ENCODE peak calls at places on chromosomes 12 and 14, in seven cellular contexts. One of them, this sample, is unnamed.

GRCh38 chr12:52125499-52125900 is 46.0 kb downstream of the SMIM41 start:
- DNase-seq in GF-D8: no peak
- DNase-seq in stimulated activated CD4-positive, alpha-beta T cell treated with anti-CD3 and anti-CD28 coated beads, Interleukin-4, amount 100 ng/mL, for 48 hours: no peak
- DNase-seq in retinal pigment epithelial cell: no peak
- DNase-seq in T-cell: no peak
- DNase-seq in globus pallidus: no peak
- DNase-seq in activated T-helper 1 cell treated with Interleukin-2 at 50 U/mL for 16 hours: no peak
- DNase-seq in this sample: no peak

GRCh38 chr12:7123806-7124519 is 4.7 kb downstream of the RBP5 start:
- DNase-seq in GF-D8: no peak
- DNase-seq in stimulated activated CD4-positive, alpha-beta T cell treated with anti-CD3 and anti-CD28 coated beads, Interleukin-4, amount 100 ng/mL, for 48 hours: no peak
- DNase-seq in retinal pigment epithelial cell: no peak
- DNase-seq in T-cell: no peak
- DNase-seq in globus pallidus: no peak
- DNase-seq in activated T-helper 1 cell treated with Interleukin-2 at 50 U/mL for 16 hours: no peak
- DNase-seq in this sample: no peak

GRCh38 chr14:90510208-90510607 is 113.4 kb downstream of the CALM1 start:
- DNase-seq in GF-D8: no peak
- DNase-seq in stimulated activated CD4-positive, alpha-beta T cell treated with anti-CD3 and anti-CD28 coated beads, Interleukin-4, amount 100 ng/mL, for 48 hours: no peak
- DNase-seq in retinal pigment epithelial cell: no peak
- DNase-seq in T-cell: no peak
- DNase-seq in globus pallidus: no peak
- DNase-seq in activated T-helper 1 cell treated with Interleukin-2 at 50 U/mL for 16 hours: no peak
- DNase-seq in this sample: no peak

GRCh38 chr14:86501611-86502010 is 971.7 kb downstream of the FLRT2 start:
- DNase-seq in GF-D8: no peak
- DNase-seq in stimulated activated CD4-positive, alpha-beta T cell treated with anti-CD3 and anti-CD28 coated beads, Interleukin-4, amount 100 ng/mL, for 48 hours: no peak
- DNase-seq in retinal pigment epithelial cell: no peak
- DNase-seq in T-cell: no peak
- DNase-seq in globus pallidus: no peak
- DNase-seq in activated T-helper 1 cell treated with Interleukin-2 at 50 U/mL for 16 hours: no peak
- DNase-seq in this sample: no peak

GRCh38 chr14:38469156-38469555 is 213.3 kb upstream of the CLEC14A start:
- DNase-seq in GF-D8: no peak
- DNase-seq in stimulated activated CD4-positive, alpha-beta T cell treated with anti-CD3 and anti-CD28 coated beads, Interleukin-4, amount 100 ng/mL, for 48 hours: no peak
- DNase-seq in retinal pigment epithelial cell: no peak
- DNase-seq in T-cell: no peak
- DNase-seq in globus pallidus: no peak
- DNase-seq in activated T-helper 1 cell treated with Interleukin-2 at 50 U/mL for 16 hours: no peak
- DNase-seq in this sample: no peak

GRCh38 chr12:30975581-30975980 is 49.0 kb downstream of the TSPAN11 start:
- DNase-seq in GF-D8: no peak
- DNase-seq in stimulated activated CD4-positive, alpha-beta T cell treated with anti-CD3 and anti-CD28 coated beads, Interleukin-4, amount 100 ng/mL, for 48 hours: no peak
- DNase-seq in retinal pigment epithelial cell: no peak
- DNase-seq in T-cell: no peak
- DNase-seq in globus pallidus: no peak
- DNase-seq in activated T-helper 1 cell treated with Interleukin-2 at 50 U/mL for 16 hours: no peak
- DNase-seq in this sample: no peak

GRCh38 chr14:24139272-24139934 is 2.0 kb downstream of the EMC9 start:
- DNase-seq in GF-D8: no peak
- DNase-seq in stimulated activated CD4-positive, alpha-beta T cell treated with anti-CD3 and anti-CD28 coated beads, Interleukin-4, amount 100 ng/mL, for 48 hours: no peak
- DNase-seq in retinal pigment epithelial cell: no peak
- DNase-seq in T-cell: no peak
- DNase-seq in globus pallidus: no peak
- DNase-seq in activated T-helper 1 cell treated with Interleukin-2 at 50 U/mL for 16 hours: no peak
- DNase-seq in this sample: no peak

GRCh38 chr12:130761537-130762318 is 45.6 kb upstream of the RIMBP2 start:
- DNase-seq in GF-D8: peak
- DNase-seq in stimulated activated CD4-positive, alpha-beta T cell treated with anti-CD3 and anti-CD28 coated beads, Interleukin-4, amount 100 ng/mL, for 48 hours: peak
- DNase-seq in retinal pigment epithelial cell: no peak
- DNase-seq in T-cell: peak
- DNase-seq in globus pallidus: peak
- DNase-seq in activated T-helper 1 cell treated with Interleukin-2 at 50 U/mL for 16 hours: peak
- DNase-seq in this sample: no peak

GRCh38 chr12:53453953-53454640 is 2.2 kb downstream of the PCBP2 start:
- DNase-seq in GF-D8: no peak
- DNase-seq in stimulated activated CD4-positive, alpha-beta T cell treated with anti-CD3 and anti-CD28 coated beads, Interleukin-4, amount 100 ng/mL, for 48 hours: no peak
- DNase-seq in retinal pigment epithelial cell: no peak
- DNase-seq in T-cell: no peak
- DNase-seq in globus pallidus: no peak
- DNase-seq in activated T-helper 1 cell treated with Interleukin-2 at 50 U/mL for 16 hours: no peak
- DNase-seq in this sample: no peak

GRCh38 chr14:75426332-75427125 is 1.3 kb upstream of the JDP2 start:
- DNase-seq in GF-D8: no peak
- DNase-seq in stimulated activated CD4-positive, alpha-beta T cell treated with anti-CD3 and anti-CD28 coated beads, Interleukin-4, amount 100 ng/mL, for 48 hours: no peak
- DNase-seq in retinal pigment epithelial cell: no peak
- DNase-seq in T-cell: no peak
- DNase-seq in globus pallidus: no peak
- DNase-seq in activated T-helper 1 cell treated with Interleukin-2 at 50 U/mL for 16 hours: no peak
- DNase-seq in this sample: no peak

GRCh38 chr12:99767809-99768208 is 120.3 kb downstream of the GARIN6 start:
- DNase-seq in GF-D8: no peak
- DNase-seq in stimulated activated CD4-positive, alpha-beta T cell treated with anti-CD3 and anti-CD28 coated beads, Interleukin-4, amount 100 ng/mL, for 48 hours: no peak
- DNase-seq in retinal pigment epithelial cell: no peak
- DNase-seq in T-cell: no peak
- DNase-seq in globus pallidus: peak
- DNase-seq in activated T-helper 1 cell treated with Interleukin-2 at 50 U/mL for 16 hours: no peak
- DNase-seq in this sample: no peak